ENCODE peak calls at places on chromosomes 12 and 14, in nine cellular contexts. J is GM23338; W is dorsolateral prefrontal cortex; K is ascending aorta; O is GM23248; M is hepatocyte; S is upper lobe of left lung; Q is CD8-positive, alpha-beta memory T cell; L is transverse colon. N is an unnamed sample.

GRCh38 chr12:45655186-45655585 is 74.3 kb upstream of the ARID2 start:
- DNase-seq in J (peak), W (no peak), M (peak), K (no peak), Q (peak), O (no peak), S (no peak), L (peak), N (no peak)

GRCh38 chr14:22689186-22689585 is 45.0 kb upstream of the OR6J1 start:
- DNase-seq in Q (no peak), K (no peak), J (no peak), O (peak), W (no peak), S (no peak), L (no peak), M (peak), N (no peak)

GRCh38 chr14:50821471-50822464 is 9.2 kb downstream of the NIN start:
- DNase-seq in O (no peak), K (peak), W (no peak), S (peak), M (no peak), J (peak), L (peak), Q (peak), N (no peak)

GRCh38 chr12:31234053-31234835 is 91.7 kb downstream of the SINHCAF start:
- DNase-seq in K (no peak), Q (no peak), J (no peak), S (no peak), W (no peak), L (no peak), M (no peak), O (no peak), N (no peak)

GRCh38 chr12:12167847-12168246 is 97.1 kb downstream of the BCL2L14 start:
- DNase-seq in W (no peak), M (no peak), Q (no peak), S (no peak), K (no peak), O (no peak), L (no peak), J (no peak), N (no peak)

GRCh38 chr14:36069535-36069900 is 107.0 kb downstream of the PTCSC3 start:
- DNase-seq in M (peak), S (peak), L (no peak), J (peak), W (peak), K (no peak), O (peak), Q (peak), N (no peak)

GRCh38 chr14:80587096-80587724 is 354.3 kb downstream of the CEP128 start:
- DNase-seq in Q (peak), S (no peak), M (peak), W (no peak), K (no peak), L (no peak), J (peak), O (peak), N (no peak)

GRCh38 chr12:21248679-21249078 is 86.0 kb downstream of the SLCO1A2 start:
- DNase-seq in J (peak), W (no peak), M (peak), Q (no peak), S (no peak), O (peak), K (no peak), L (no peak), N (no peak)

GRCh38 chr12:28424965-28425364 is 234.7 kb downstream of the CCDC91 start:
- DNase-seq in K (no peak), L (no peak), W (no peak), M (peak), Q (no peak), S (peak), J (no peak), O (no peak), N (no peak)

GRCh38 chr12:94977766-94978468 is 25.6 kb downstream of the NDUFA12 start:
- DNase-seq in O (no peak), K (no peak), L (no peak), J (no peak), S (no peak), Q (no peak), W (no peak), M (no peak), N (no peak)

GRCh38 chr14:95064256-95064655 is 93.1 kb downstream of the DICER1 start:
- DNase-seq in O (no peak), S (no peak), L (no peak), K (peak), J (no peak), W (no peak), Q (no peak), M (no peak), N (no peak)

GRCh38 chr14:104883681-104884361 is 18.8 kb downstream of the CEP170B start:
- DNase-seq in Q (no peak), J (no peak), K (no peak), S (no peak), L (no peak), W (no peak), O (no peak), M (no peak), N (no peak)

GRCh38 chr14:45785240-45785639 is 532.2 kb upstream of the MIS18BP1 start:
- DNase-seq in S (no peak), M (peak), W (no peak), J (no peak), K (no peak), L (peak), Q (no peak), O (no peak), N (no peak)

GRCh38 chr14:98185036-98185435 is 1087.0 kb downstream of the BCL11B start:
- DNase-seq in K (no peak), L (no peak), J (no peak), O (no peak), W (no peak), Q (no peak), M (no peak), S (no peak), N (no peak)

GRCh38 chr12:127429556-127429955 is 837.4 kb upstream of the TMEM132C start:
- DNase-seq in W (no peak), M (no peak), S (no peak), K (no peak), J (no peak), O (no peak), L (no peak), Q (no peak), N (no peak)

GRCh38 chr12:125436686-125437085 is 371.5 kb downstream of the AACS start:
- DNase-seq in K (no peak), L (no peak), Q (no peak), O (no peak), W (no peak), J (no peak), M (no peak), S (no peak), N (no peak)

GRCh38 chr12:75439930-75440329 is 40.6 kb upstream of the GLIPR1 start:
- DNase-seq in S (no peak), J (no peak), Q (no peak), M (no peak), L (no peak), O (peak), W (no peak), K (no peak), N (no peak)

GRCh38 chr12:31431721-31432120 is 105.8 kb upstream of the SINHCAF start:
- DNase-seq in J (no peak), O (peak), L (no peak), K (no peak), S (no peak), Q (no peak), M (no peak), W (no peak), N (no peak)

GRCh38 chr12:58967551-58967950 is 47.2 kb upstream of the LRIG3 start:
- DNase-seq in W (no peak), O (peak), K (no peak), J (no peak), S (no peak), M (no peak), Q (no peak), L (no peak), N (no peak)

GRCh38 chr12:120091371-120092090 is 25.0 kb downstream of the RAB35 start:
- DNase-seq in W (no peak), Q (no peak), J (no peak), L (no peak), K (no peak), M (no peak), S (no peak), O (no peak), N (no peak)

GRCh38 chr12:123771261-123771660 is 9.2 kb downstream of the DNAH10 start:
- DNase-seq in K (no peak), J (no peak), S (no peak), M (no peak), O (no peak), W (no peak), Q (no peak), L (no peak), N (no peak)

GRCh38 chr12:12399906-12400305 is 43.0 kb downstream of the BORCS5 start:
- DNase-seq in K (no peak), J (no peak), L (no peak), O (no peak), W (no peak), M (no peak), S (no peak), Q (no peak), N (no peak)

GRCh38 chr12:118052324-118053070 is 8.5 kb downstream of the WSB2 start:
- DNase-seq in J (peak), M (peak), L (peak), K (peak), O (peak), S (peak), W (peak), Q (no peak), N (peak)

GRCh38 chr14:34085695-34086094 is 134.8 kb upstream of the EGLN3 start:
- DNase-seq in J (no peak), W (no peak), K (no peak), O (no peak), L (no peak), M (no peak), Q (no peak), S (no peak), N (no peak)

DNA sequence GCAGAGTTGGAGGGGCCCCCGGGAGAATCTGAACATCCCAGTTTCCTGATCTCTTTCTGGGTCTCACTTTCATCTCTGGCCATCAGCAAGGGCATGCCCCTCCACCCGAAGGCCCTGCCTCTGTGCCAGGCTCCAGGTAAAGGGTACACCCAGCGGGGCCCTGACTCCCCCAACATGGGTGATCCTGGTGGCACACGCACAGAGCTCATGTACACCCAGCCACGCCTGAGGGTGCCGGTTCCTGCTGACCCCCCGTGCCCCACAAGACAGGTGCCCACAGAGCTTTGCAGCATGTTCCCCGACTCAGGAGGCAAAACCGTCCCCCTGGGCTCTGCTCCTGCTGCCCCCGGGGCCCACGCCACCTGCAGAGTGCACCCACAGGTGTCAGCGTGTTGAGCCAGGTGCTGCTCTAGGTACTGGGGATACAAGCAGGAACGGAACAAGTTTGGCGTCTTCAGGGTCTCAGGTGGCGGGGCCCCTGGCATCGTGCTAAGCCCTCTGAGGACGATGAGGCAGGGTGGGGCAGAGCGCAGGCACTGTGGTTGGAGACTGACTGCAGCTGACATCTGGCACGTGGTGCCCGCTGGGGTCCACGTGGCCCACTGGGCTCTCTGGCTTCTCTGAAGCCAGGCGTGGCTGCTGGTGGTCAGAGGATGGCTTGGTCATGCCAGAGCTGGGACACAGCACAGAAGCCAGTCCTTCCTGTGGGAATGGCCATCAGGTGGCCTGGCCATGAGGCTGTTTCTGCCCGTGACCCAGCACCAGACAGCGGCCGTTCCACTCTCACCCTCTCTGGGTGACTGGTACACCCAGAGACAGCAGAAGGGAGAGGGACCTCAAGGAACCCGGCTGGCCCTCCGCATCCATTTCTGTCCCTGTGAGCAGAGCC is 13.8 kb downstream of the BAG5 start:
- DNase-seq in S (no peak), J (no peak), W (no peak), Q (no peak), O (no peak), M (no peak), K (peak), L (peak), N (no peak)
- H3K27ac ChIP-seq in S (no peak), J (no peak), W (peak), Q (no peak), O (no peak), M (no peak), K (peak), L (peak), N (peak)

DNA sequence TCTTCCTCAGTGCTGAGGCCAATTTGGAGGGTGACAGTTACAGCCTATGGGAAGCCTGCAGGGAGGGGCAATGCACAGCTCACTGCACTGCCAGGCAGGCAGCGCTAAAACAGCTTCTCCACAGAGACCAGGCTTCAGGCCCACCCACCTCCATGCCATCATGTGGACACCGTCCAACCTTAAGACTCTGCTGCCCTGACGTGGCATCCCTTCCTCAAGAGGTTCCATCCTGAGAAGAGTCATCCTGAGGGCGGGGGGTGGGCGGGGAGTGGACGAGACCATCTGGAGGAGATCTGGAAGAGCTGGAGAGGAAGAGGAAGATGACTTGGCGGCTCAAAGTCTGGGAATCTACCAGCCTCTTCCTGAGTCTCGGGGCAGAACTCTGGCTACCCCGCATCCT is 8.4 kb upstream of the ACVRL1 start:
- DNase-seq in L (no peak), S (no peak), K (no peak), M (peak), O (peak), Q (no peak), W (no peak), J (no peak), N (no peak)
- H3K4me3 ChIP-seq in L (no peak), S (no peak), K (no peak), M (no peak), O (no peak), Q (no peak), W (no peak), J (no peak), N (no peak)

GRCh38 chr12:8913702-8914032 is 642 bp upstream of the PHC1 start:
- DNase-seq in O (peak), S (no peak), Q (peak), L (no peak), K (no peak), W (no peak), M (peak), J (no peak), N (no peak)

GRCh38 chr12:8911606-8912268 is 2.6 kb upstream of the PHC1 start:
- DNase-seq in J (peak), O (no peak), W (no peak), S (no peak), K (no peak), M (no peak), L (no peak), Q (no peak), N (no peak)

GRCh38 chr12:8914716-8915526 is 612 bp downstream of the PHC1 start:
- DNase-seq in W (peak), K (peak), O (peak), J (peak), S (peak), L (peak), Q (peak), M (peak), N (no peak)

GRCh38 chr12:8909752-8910151 is 4.6 kb upstream of the PHC1 start:
- DNase-seq in Q (no peak), M (no peak), L (no peak), S (no peak), K (no peak), W (no peak), O (no peak), J (no peak), N (no peak)

GRCh38 chr12:8912910-8913309 is 1.4 kb upstream of the PHC1 start:
- DNase-seq in K (no peak), L (no peak), Q (peak), O (peak), J (peak), S (no peak), W (no peak), M (peak), N (no peak)
- H3K27ac ChIP-seq in K (peak), L (peak), Q (no peak), O (peak), J (peak), S (no peak), W (no peak), M (peak), N (peak)

DNA sequence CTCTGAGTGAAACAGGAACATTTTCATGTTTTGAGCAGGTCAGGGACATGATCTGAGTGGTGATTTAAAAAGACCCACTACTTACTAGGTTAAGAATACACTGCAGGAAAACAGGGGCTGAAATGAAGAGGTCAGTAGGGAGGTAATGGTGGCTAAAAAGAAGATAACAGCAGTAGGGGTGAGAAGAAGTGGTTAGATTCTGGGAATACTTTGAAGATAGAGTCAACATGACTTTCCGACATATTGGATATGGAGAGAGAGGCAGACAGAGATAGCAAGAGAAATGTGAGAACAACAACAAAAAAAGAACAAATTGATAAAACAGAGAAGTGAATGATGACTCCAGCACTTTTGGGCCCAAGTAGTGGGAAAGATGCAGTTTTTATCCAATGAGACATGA is 168.0 kb downstream of the ALX1 start:
- DNase-seq in S (no peak), O (no peak), W (no peak), J (no peak), L (no peak), Q (no peak), K (no peak), M (no peak), N (no peak)
- H3K4me3 ChIP-seq in S (no peak), O (no peak), W (no peak), J (no peak), L (no peak), Q (no peak), K (no peak), M (no peak), N (no peak)

DNA sequence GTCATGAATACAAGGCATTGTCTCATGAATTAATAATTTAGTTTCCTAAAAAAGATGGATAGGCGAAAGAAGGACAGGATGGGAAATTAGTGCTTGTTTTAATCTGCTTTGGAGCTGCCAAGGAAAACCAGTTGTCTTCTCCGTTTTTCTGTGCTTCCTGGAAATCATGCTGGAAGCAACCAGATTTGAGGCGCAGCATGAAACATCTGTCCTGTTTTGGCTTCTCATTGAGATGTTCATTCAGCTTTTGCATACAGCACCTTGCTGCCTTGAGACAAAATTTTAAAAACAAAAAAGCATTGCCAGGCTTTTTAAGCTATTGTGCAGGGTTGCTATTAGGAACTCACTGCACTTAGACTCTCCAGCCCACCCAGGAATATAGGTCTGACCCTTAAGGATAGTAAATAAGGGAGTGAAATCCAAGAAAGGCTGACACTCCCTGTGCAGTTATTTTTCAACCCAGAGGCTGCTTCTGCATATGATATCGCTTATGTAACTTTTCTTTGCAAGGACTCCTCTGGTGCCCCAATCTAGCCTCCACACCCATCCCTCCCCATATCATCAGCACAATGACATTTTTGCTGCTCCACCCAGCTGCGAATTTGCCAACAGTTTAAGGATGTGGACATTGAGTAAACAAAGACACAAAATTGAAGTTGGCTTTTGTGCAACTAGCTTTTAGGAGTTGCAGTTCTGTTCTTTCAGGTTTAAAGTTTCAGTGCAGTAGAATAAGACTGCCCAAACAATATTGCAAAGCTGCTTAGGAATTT is 46.9 kb upstream of the MDM1 start:
- DNase-seq in K (no peak), J (no peak), S (peak), Q (no peak), L (peak), O (peak), M (peak), W (no peak), N (no peak)
- H3K27ac ChIP-seq in K (no peak), J (no peak), S (no peak), Q (no peak), L (no peak), O (no peak), M (peak), W (no peak), N (no peak)